ENCODE peak calls at places on chromosomes 11 and 22, in eight cellular contexts. One of them, this sample, is unnamed.

GRCh38 chr11:114260483-114260882 is 35.7 kb upstream of the NNMT start:
- DNase-seq in GM23338: no peak
- DNase-seq in ovary: no peak
- DNase-seq in K562: no peak
- DNase-seq in fibroblast of lung: no peak
- DNase-seq in A673: peak
- DNase-seq in stomach: no peak
- DNase-seq in esophagus muscularis mucosa: no peak
- DNase-seq in this sample: no peak

GRCh38 chr22:19879248-19879575 is 24.5 kb upstream of the GNB1L start:
- DNase-seq in GM23338: no peak
- DNase-seq in ovary: no peak
- DNase-seq in K562: no peak
- DNase-seq in fibroblast of lung: no peak
- DNase-seq in A673: no peak
- DNase-seq in stomach: no peak
- DNase-seq in esophagus muscularis mucosa: no peak
- DNase-seq in this sample: peak

GRCh38 chr22:23399367-23400285 is 180.5 kb downstream of the IGLL1 start:
- DNase-seq in GM23338: no peak
- DNase-seq in ovary: peak
- DNase-seq in K562: no peak
- DNase-seq in fibroblast of lung: no peak
- DNase-seq in A673: no peak
- DNase-seq in stomach: no peak
- DNase-seq in esophagus muscularis mucosa: no peak
- DNase-seq in this sample: no peak

GRCh38 chr22:38793721-38794466 is at the start of gene DNAL4:
- DNase-seq in GM23338: peak
- DNase-seq in ovary: peak
- DNase-seq in K562: peak
- DNase-seq in fibroblast of lung: peak
- DNase-seq in A673: peak
- DNase-seq in stomach: peak
- DNase-seq in esophagus muscularis mucosa: peak
- DNase-seq in this sample: peak

GRCh38 chr22:34850010-34850409 is 215.9 kb upstream of the ISX start:
- DNase-seq in GM23338: no peak
- DNase-seq in ovary: no peak
- DNase-seq in K562: no peak
- DNase-seq in fibroblast of lung: no peak
- DNase-seq in A673: no peak
- DNase-seq in stomach: no peak
- DNase-seq in esophagus muscularis mucosa: no peak
- DNase-seq in this sample: no peak

GRCh38 chr11:62664405-62665074 is 470 bp downstream of the C11orf98 start:
- DNase-seq in GM23338: peak
- DNase-seq in ovary: no peak
- DNase-seq in K562: peak
- DNase-seq in fibroblast of lung: no peak
- DNase-seq in A673: peak
- DNase-seq in stomach: peak
- DNase-seq in esophagus muscularis mucosa: no peak
- DNase-seq in this sample: no peak

GRCh38 chr11:78441956-78442355 is 24.3 kb upstream of the GAB2 start:
- DNase-seq in GM23338: no peak
- DNase-seq in ovary: no peak
- DNase-seq in K562: no peak
- DNase-seq in fibroblast of lung: no peak
- DNase-seq in A673: no peak
- DNase-seq in stomach: no peak
- DNase-seq in esophagus muscularis mucosa: no peak
- DNase-seq in this sample: no peak

GRCh38 chr11:133576351-133576750 is 44.0 kb upstream of the OPCML start:
- DNase-seq in GM23338: peak
- DNase-seq in ovary: no peak
- DNase-seq in K562: no peak
- DNase-seq in fibroblast of lung: no peak
- DNase-seq in A673: no peak
- DNase-seq in stomach: no peak
- DNase-seq in esophagus muscularis mucosa: no peak
- DNase-seq in this sample: no peak

GRCh38 chr11:43951231-43951630 is 8.8 kb downstream of the C11orf96 start:
- DNase-seq in GM23338: no peak
- DNase-seq in ovary: no peak
- DNase-seq in K562: no peak
- DNase-seq in fibroblast of lung: no peak
- DNase-seq in A673: no peak
- DNase-seq in stomach: no peak
- DNase-seq in esophagus muscularis mucosa: no peak
- DNase-seq in this sample: no peak

GRCh38 chr22:41598081-41598480 is 8.4 kb upstream of the PMM1 start:
- DNase-seq in GM23338: no peak
- DNase-seq in ovary: peak
- DNase-seq in K562: no peak
- DNase-seq in fibroblast of lung: peak
- DNase-seq in A673: no peak
- DNase-seq in stomach: no peak
- DNase-seq in esophagus muscularis mucosa: no peak
- DNase-seq in this sample: no peak

GRCh38 chr11:83008581-83008923 is 63.1 kb downstream of the RAB30 start:
- DNase-seq in GM23338: no peak
- DNase-seq in ovary: no peak
- DNase-seq in K562: peak
- DNase-seq in fibroblast of lung: peak
- DNase-seq in A673: no peak
- DNase-seq in stomach: no peak
- DNase-seq in esophagus muscularis mucosa: no peak
- DNase-seq in this sample: no peak

GRCh38 chr22:42366815-42367581 is 65.2 kb downstream of the NFAM1 start:
- DNase-seq in GM23338: no peak
- DNase-seq in ovary: no peak
- DNase-seq in K562: no peak
- DNase-seq in fibroblast of lung: no peak
- DNase-seq in A673: no peak
- DNase-seq in stomach: peak
- DNase-seq in esophagus muscularis mucosa: no peak
- DNase-seq in this sample: peak

GRCh38 chr22:23227380-23227779 is 47.1 kb downstream of the BCR start:
- DNase-seq in GM23338: no peak
- DNase-seq in ovary: no peak
- DNase-seq in K562: peak
- DNase-seq in fibroblast of lung: no peak
- DNase-seq in A673: no peak
- DNase-seq in stomach: no peak
- DNase-seq in esophagus muscularis mucosa: no peak
- DNase-seq in this sample: no peak

GRCh38 chr11:126502982-126503381 is 147.5 kb downstream of the ST3GAL4 start:
- DNase-seq in GM23338: no peak
- DNase-seq in ovary: no peak
- DNase-seq in K562: no peak
- DNase-seq in fibroblast of lung: no peak
- DNase-seq in A673: no peak
- DNase-seq in stomach: no peak
- DNase-seq in esophagus muscularis mucosa: no peak
- DNase-seq in this sample: no peak

GRCh38 chr11:61657566-61657965 is 22.6 kb upstream of the DAGLA start:
- DNase-seq in GM23338: no peak
- DNase-seq in ovary: no peak
- DNase-seq in K562: no peak
- DNase-seq in fibroblast of lung: no peak
- DNase-seq in A673: no peak
- DNase-seq in stomach: no peak
- DNase-seq in esophagus muscularis mucosa: no peak
- DNase-seq in this sample: no peak

GRCh38 chr11:114307524-114308203 is 11.5 kb downstream of the NNMT start:
- DNase-seq in GM23338: no peak
- DNase-seq in ovary: peak
- DNase-seq in K562: peak
- DNase-seq in fibroblast of lung: peak
- DNase-seq in A673: peak
- DNase-seq in stomach: peak
- DNase-seq in esophagus muscularis mucosa: peak
- DNase-seq in this sample: peak

GRCh38 chr11:65479184-65480145 is 19.4 kb upstream of the MALAT1 start:
- DNase-seq in GM23338: peak
- DNase-seq in ovary: peak
- DNase-seq in K562: no peak
- DNase-seq in fibroblast of lung: peak
- DNase-seq in A673: peak
- DNase-seq in stomach: peak
- DNase-seq in esophagus muscularis mucosa: no peak
- DNase-seq in this sample: peak

GRCh38 chr22:39350803-39351688 is 1.3 kb downstream of the SYNGR1 start:
- DNase-seq in GM23338: no peak
- DNase-seq in ovary: no peak
- DNase-seq in K562: peak
- DNase-seq in fibroblast of lung: no peak
- DNase-seq in A673: no peak
- DNase-seq in stomach: no peak
- DNase-seq in esophagus muscularis mucosa: no peak
- DNase-seq in this sample: no peak

GRCh38 chr11:17014321-17014773 is at the start of gene PLEKHA7:
- DNase-seq in GM23338: peak
- DNase-seq in ovary: peak
- DNase-seq in K562: no peak
- DNase-seq in fibroblast of lung: no peak
- DNase-seq in A673: no peak
- DNase-seq in stomach: peak
- DNase-seq in esophagus muscularis mucosa: no peak
- DNase-seq in this sample: no peak

GRCh38 chr11:117299351-117300300 is 8.5 kb downstream of the BACE1-AS start:
- DNase-seq in GM23338: no peak
- DNase-seq in ovary: no peak
- DNase-seq in K562: no peak
- DNase-seq in fibroblast of lung: no peak
- DNase-seq in A673: no peak
- DNase-seq in stomach: no peak
- DNase-seq in esophagus muscularis mucosa: no peak
- DNase-seq in this sample: no peak

GRCh38 chr11:117302228-117302627 is 11.1 kb downstream of the BACE1-AS start:
- DNase-seq in GM23338: no peak
- DNase-seq in ovary: no peak
- DNase-seq in K562: no peak
- DNase-seq in fibroblast of lung: no peak
- DNase-seq in A673: no peak
- DNase-seq in stomach: no peak
- DNase-seq in esophagus muscularis mucosa: no peak
- DNase-seq in this sample: no peak

GRCh38 chr11:117300773-117301172 is 9.6 kb downstream of the BACE1-AS start:
- DNase-seq in GM23338: no peak
- DNase-seq in ovary: no peak
- DNase-seq in K562: no peak
- DNase-seq in fibroblast of lung: no peak
- DNase-seq in A673: peak
- DNase-seq in stomach: no peak
- DNase-seq in esophagus muscularis mucosa: no peak
- DNase-seq in this sample: no peak

GRCh38 chr11:117298195-117298594 is 7.0 kb downstream of the BACE1-AS start:
- DNase-seq in GM23338: no peak
- DNase-seq in ovary: no peak
- DNase-seq in K562: no peak
- DNase-seq in fibroblast of lung: no peak
- DNase-seq in A673: no peak
- DNase-seq in stomach: no peak
- DNase-seq in esophagus muscularis mucosa: no peak
- DNase-seq in this sample: no peak

DNA sequence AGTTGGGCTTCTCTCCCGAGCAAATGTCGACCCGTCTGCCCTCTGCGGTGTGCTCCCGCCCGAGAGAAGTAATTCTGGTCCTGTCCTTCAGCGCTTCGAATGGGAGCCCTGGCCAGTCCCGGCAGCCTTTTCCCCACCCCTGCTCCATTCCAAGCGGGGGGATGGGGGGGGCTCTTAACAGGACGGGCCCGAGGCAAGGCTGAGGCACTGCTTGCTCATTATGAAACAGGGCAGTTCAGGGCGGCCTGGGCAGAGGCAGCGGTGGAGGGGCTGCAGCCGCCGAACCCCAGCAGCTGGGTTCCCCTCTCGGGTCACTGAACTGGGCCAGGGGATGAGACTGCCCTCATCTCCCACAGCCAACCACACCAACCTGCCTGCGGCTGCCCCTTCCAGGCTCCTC is 9.2 kb downstream of the BACE1-AS start:
- DNase-seq in GM23338: peak
- DNase-seq in ovary: peak
- DNase-seq in K562: no peak
- DNase-seq in fibroblast of lung: peak
- DNase-seq in A673: no peak
- DNase-seq in stomach: no peak
- DNase-seq in esophagus muscularis mucosa: no peak
- DNase-seq in this sample: peak
- H3K27ac ChIP-seq in GM23338: no peak
- H3K27ac ChIP-seq in ovary: peak
- H3K27ac ChIP-seq in K562: no peak
- H3K27ac ChIP-seq in fibroblast of lung: no peak
- H3K27ac ChIP-seq in A673: peak
- H3K27ac ChIP-seq in stomach: peak
- H3K27ac ChIP-seq in esophagus muscularis mucosa: no peak
- H3K27ac ChIP-seq in this sample: peak

GRCh38 chr11:124877631-124878496 is 12.6 kb downstream of the ROBO3 start:
- DNase-seq in GM23338: no peak
- DNase-seq in ovary: no peak
- DNase-seq in K562: no peak
- DNase-seq in fibroblast of lung: no peak
- DNase-seq in A673: no peak
- DNase-seq in stomach: no peak
- DNase-seq in esophagus muscularis mucosa: no peak
- DNase-seq in this sample: no peak
- H3K4me3 ChIP-seq in GM23338: peak
- H3K4me3 ChIP-seq in ovary: peak
- H3K4me3 ChIP-seq in K562: no peak
- H3K4me3 ChIP-seq in fibroblast of lung: no peak
- H3K4me3 ChIP-seq in A673: no peak
- H3K4me3 ChIP-seq in stomach: no peak
- H3K4me3 ChIP-seq in esophagus muscularis mucosa: peak
- H3K4me3 ChIP-seq in this sample: peak

DNA sequence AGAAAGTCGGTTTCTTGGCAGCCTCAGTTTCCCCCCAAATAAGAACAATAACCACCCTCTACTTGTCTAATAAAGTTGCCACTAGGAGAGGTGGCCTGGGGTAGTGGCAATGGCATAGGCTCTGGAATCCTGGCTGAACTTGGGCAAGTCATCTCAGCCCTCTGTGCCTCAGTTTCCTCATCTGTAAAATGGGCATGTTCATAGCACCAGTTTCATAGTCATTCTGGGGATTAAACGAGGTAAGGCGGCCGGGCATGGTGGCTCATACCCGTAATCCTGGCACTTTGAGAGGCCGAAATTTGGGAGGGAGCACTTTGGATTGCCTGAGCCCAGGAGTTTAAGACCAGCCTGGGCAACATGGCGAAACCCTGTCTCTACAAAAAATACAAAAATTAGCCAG is 63.0 kb downstream of the SGSM1 start:
- DNase-seq in GM23338: no peak
- DNase-seq in ovary: no peak
- DNase-seq in K562: no peak
- DNase-seq in fibroblast of lung: no peak
- DNase-seq in A673: no peak
- DNase-seq in stomach: no peak
- DNase-seq in esophagus muscularis mucosa: no peak
- DNase-seq in this sample: no peak
- TF ChIP-seq CTCF in GM23338: no peak
- TF ChIP-seq CTCF in ovary: no peak
- TF ChIP-seq CTCF in K562: no peak
- TF ChIP-seq CTCF in fibroblast of lung: no peak
- TF ChIP-seq CTCF in A673: no peak
- TF ChIP-seq CTCF in stomach: no peak
- TF ChIP-seq CTCF in esophagus muscularis mucosa: no peak
- TF ChIP-seq CTCF in this sample: no peak

GRCh38 chr22:26004477-26004876 is 164.8 kb upstream of the SEZ6L start:
- DNase-seq in GM23338: no peak
- DNase-seq in ovary: no peak
- DNase-seq in K562: no peak
- DNase-seq in fibroblast of lung: no peak
- DNase-seq in A673: no peak
- DNase-seq in stomach: no peak
- DNase-seq in esophagus muscularis mucosa: no peak
- DNase-seq in this sample: no peak
- H3K27ac ChIP-seq in GM23338: no peak
- H3K27ac ChIP-seq in ovary: no peak
- H3K27ac ChIP-seq in K562: no peak
- H3K27ac ChIP-seq in fibroblast of lung: no peak
- H3K27ac ChIP-seq in A673: no peak
- H3K27ac ChIP-seq in stomach: no peak
- H3K27ac ChIP-seq in esophagus muscularis mucosa: no peak
- H3K27ac ChIP-seq in this sample: no peak